ENCODE peak calls at places on chromosomes 6 and 20, in six cellular contexts. One of them, this sample, is unnamed.

GRCh38 chr6:100138346-100139022 is 144.5 kb upstream of the MCHR2 start:
- DNase-seq in GM12878: no peak
- DNase-seq in HepG2: no peak
- DNase-seq in HCT116: no peak
- DNase-seq in K562: no peak
- DNase-seq in H1: no peak
- DNase-seq in this sample: no peak

GRCh38 chr20:9515761-9516657 is 1.6 kb downstream of the LAMP5 start:
- DNase-seq in GM12878: no peak
- DNase-seq in HepG2: no peak
- DNase-seq in HCT116: peak; percentile 10
- DNase-seq in K562: no peak
- DNase-seq in H1: no peak
- DNase-seq in this sample: no peak

GRCh38 chr6:168908887-168909286 is 344.8 kb downstream of the THBS2 start:
- DNase-seq in GM12878: no peak
- DNase-seq in HepG2: no peak
- DNase-seq in HCT116: no peak
- DNase-seq in K562: no peak
- DNase-seq in H1: no peak
- DNase-seq in this sample: peak; percentile 26

GRCh38 chr20:2093200-2093781 is 8.3 kb upstream of the STK35 start:
- DNase-seq in GM12878: no peak
- DNase-seq in HepG2: peak; percentile 50
- DNase-seq in HCT116: peak; percentile 46
- DNase-seq in K562: no peak
- DNase-seq in H1: no peak
- DNase-seq in this sample: no peak

GRCh38 chr6:54846857-54847721 is 518 bp downstream of the FAM83B start:
- DNase-seq in GM12878: no peak
- DNase-seq in HepG2: no peak
- DNase-seq in HCT116: no peak
- DNase-seq in K562: no peak
- DNase-seq in H1: no peak
- DNase-seq in this sample: peak; percentile 52

GRCh38 chr6:42720739-42721138 is 1.7 kb downstream of the PRPH2 start:
- DNase-seq in GM12878: no peak
- DNase-seq in HepG2: no peak
- DNase-seq in HCT116: no peak
- DNase-seq in K562: no peak
- DNase-seq in H1: no peak
- DNase-seq in this sample: no peak

GRCh38 chr6:115982453-115982852 is 78.2 kb downstream of the FRK start:
- DNase-seq in GM12878: no peak
- DNase-seq in HepG2: peak; percentile 75
- DNase-seq in HCT116: no peak
- DNase-seq in K562: no peak
- DNase-seq in H1: no peak
- DNase-seq in this sample: no peak

GRCh38 chr6:42338573-42339218 is 113.0 kb downstream of the TRERF1 start:
- DNase-seq in GM12878: no peak
- DNase-seq in HepG2: no peak
- DNase-seq in HCT116: peak; percentile 83
- DNase-seq in K562: no peak
- DNase-seq in H1: no peak
- DNase-seq in this sample: no peak

GRCh38 chr20:53080969-53081871 is 109.1 kb downstream of the TSHZ2 start:
- DNase-seq in GM12878: no peak
- DNase-seq in HepG2: peak; percentile 99
- DNase-seq in HCT116: no peak
- DNase-seq in K562: no peak
- DNase-seq in H1: peak; percentile 7
- DNase-seq in this sample: peak; percentile 84

GRCh38 chr20:20492521-20493334 is 124.8 kb downstream of the INSM1 start:
- DNase-seq in GM12878: no peak
- DNase-seq in HepG2: no peak
- DNase-seq in HCT116: no peak
- DNase-seq in K562: no peak
- DNase-seq in H1: no peak
- DNase-seq in this sample: no peak

GRCh38 chr6:41966961-41967311 is 25.3 kb upstream of the CCND3 start:
- DNase-seq in GM12878: no peak
- DNase-seq in HepG2: peak; percentile 84
- DNase-seq in HCT116: peak; percentile 80
- DNase-seq in K562: peak; percentile 82
- DNase-seq in H1: no peak
- DNase-seq in this sample: no peak

GRCh38 chr6:455006-455585 is 63.5 kb downstream of the IRF4 start:
- DNase-seq in GM12878: no peak
- DNase-seq in HepG2: no peak
- DNase-seq in HCT116: no peak
- DNase-seq in K562: no peak
- DNase-seq in H1: no peak
- DNase-seq in this sample: no peak

GRCh38 chr6:30767158-30767943 is 23.0 kb upstream of the IER3 start:
- DNase-seq in GM12878: peak; percentile 75
- DNase-seq in HepG2: no peak
- DNase-seq in HCT116: no peak
- DNase-seq in K562: peak; percentile 53
- DNase-seq in H1: no peak
- DNase-seq in this sample: no peak

DNA sequence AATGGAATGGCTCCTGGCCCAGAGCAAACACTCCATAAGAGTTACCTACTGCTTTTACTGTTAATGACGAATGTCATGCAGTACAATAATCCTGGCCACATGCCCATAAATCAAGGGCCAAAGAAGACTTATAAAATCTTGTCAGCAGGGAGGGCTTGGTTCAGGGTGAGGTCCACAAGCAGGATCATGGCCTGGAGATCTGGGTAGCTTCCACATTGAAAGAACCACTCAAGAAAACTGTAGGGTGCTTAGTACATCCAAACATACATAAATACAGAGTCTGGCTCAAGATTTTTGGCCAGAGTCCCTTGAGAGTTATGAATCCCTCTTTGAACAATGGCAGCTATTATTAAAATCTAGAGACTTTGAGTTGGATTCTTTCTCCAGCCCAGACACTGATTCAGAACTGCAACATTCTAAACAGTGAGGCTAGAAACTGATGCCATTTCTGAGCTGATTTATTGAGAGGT is 188.7 kb downstream of the CDC5L start:
- DNase-seq in GM12878: no peak
- DNase-seq in HepG2: no peak
- DNase-seq in HCT116: no peak
- DNase-seq in K562: no peak
- DNase-seq in H1: no peak
- DNase-seq in this sample: no peak
- TF ChIP-seq JUND in GM12878: no peak
- TF ChIP-seq JUND in HepG2: no peak
- TF ChIP-seq JUND in HCT116: no peak
- TF ChIP-seq JUND in K562: no peak
- TF ChIP-seq JUND in H1: no peak
- TF ChIP-seq JUND in this sample: no peak

DNA sequence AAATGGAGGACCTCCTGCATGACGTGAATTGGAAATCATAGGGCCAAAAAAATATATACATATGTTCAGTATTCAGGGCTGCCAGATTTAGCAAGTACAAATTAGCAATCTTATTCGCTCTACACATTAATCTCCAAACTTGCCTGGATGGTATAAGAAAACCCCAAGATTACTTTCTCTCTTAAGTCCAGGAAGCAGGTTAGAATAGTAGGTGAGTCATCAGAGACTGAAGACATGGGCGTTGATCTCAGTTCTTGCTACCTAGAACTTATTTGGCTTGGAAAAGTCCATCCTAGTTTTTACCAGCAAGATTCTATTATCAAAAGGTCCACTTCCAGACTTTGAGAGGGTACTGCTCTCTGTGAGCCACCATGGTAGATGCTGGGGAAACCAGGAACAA is 47.4 kb downstream of the GPR63 start:
- DNase-seq in GM12878: no peak
- DNase-seq in HepG2: no peak
- DNase-seq in HCT116: no peak
- DNase-seq in K562: no peak
- DNase-seq in H1: no peak
- DNase-seq in this sample: no peak
- TF ChIP-seq JUND in GM12878: no peak
- TF ChIP-seq JUND in HepG2: no peak
- TF ChIP-seq JUND in HCT116: no peak
- TF ChIP-seq JUND in K562: no peak
- TF ChIP-seq JUND in H1: no peak
- TF ChIP-seq JUND in this sample: no peak

DNA sequence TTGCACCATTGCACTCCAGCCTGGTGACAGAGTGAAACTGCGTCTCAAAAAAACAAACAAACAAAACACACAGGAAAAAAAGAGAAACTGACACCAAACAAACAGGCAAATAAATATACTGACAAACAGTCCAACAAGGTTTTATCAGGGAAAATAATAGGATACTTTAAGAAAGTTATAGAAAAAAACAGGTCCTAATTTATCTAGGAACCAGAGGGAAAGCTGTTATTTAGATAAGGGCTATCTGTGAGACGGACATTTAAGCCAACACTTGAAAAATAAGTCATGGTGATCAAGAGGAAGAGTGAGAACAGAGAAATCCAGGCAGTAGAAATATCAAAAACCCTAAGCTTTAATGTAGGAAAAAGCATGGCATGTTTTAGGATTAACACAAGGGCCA is 68.9 kb downstream of the FAM217A start:
- DNase-seq in GM12878: no peak
- DNase-seq in HepG2: no peak
- DNase-seq in HCT116: no peak
- DNase-seq in K562: no peak
- DNase-seq in H1: no peak
- DNase-seq in this sample: no peak
- TF ChIP-seq JUND in GM12878: no peak
- TF ChIP-seq JUND in HepG2: no peak
- TF ChIP-seq JUND in HCT116: no peak
- TF ChIP-seq JUND in K562: no peak
- TF ChIP-seq JUND in H1: no peak
- TF ChIP-seq JUND in this sample: no peak

GRCh38 chr6:155269765-155270164 is 6.0 kb downstream of the CLDN20 start:
- DNase-seq in GM12878: no peak
- DNase-seq in HepG2: no peak
- DNase-seq in HCT116: no peak
- DNase-seq in K562: no peak
- DNase-seq in H1: no peak
- DNase-seq in this sample: no peak
- TF ChIP-seq JUND in GM12878: no peak
- TF ChIP-seq JUND in HepG2: no peak
- TF ChIP-seq JUND in HCT116: no peak
- TF ChIP-seq JUND in K562: no peak
- TF ChIP-seq JUND in H1: no peak
- TF ChIP-seq JUND in this sample: no peak

GRCh38 chr6:45196121-45196520 is 132.0 kb upstream of the RUNX2 start:
- DNase-seq in GM12878: no peak
- DNase-seq in HepG2: no peak
- DNase-seq in HCT116: no peak
- DNase-seq in K562: no peak
- DNase-seq in H1: no peak
- DNase-seq in this sample: no peak
- TF ChIP-seq JUND in GM12878: no peak
- TF ChIP-seq JUND in HepG2: no peak
- TF ChIP-seq JUND in HCT116: no peak
- TF ChIP-seq JUND in K562: no peak
- TF ChIP-seq JUND in H1: no peak
- TF ChIP-seq JUND in this sample: no peak

DNA sequence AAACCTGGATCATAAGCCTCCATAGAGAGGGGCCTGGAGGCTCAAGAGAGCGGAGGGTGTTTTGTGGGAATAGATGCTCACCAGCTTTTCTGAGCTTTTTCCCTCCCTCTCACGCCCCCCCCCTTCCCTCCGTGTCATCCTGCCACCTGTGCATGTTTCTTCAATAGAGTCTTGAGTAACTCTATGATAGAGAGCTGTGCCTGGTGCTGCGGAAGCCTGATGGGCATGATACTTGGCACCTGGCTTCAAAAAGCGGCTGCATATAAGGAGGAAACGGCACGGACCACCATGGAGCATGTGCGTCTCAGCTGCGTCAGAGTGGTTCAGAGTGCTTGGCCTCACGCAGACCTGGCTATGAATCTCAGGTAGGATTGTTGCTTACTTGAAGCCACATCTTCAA is 198.9 kb downstream of the CDH4 start:
- DNase-seq in GM12878: no peak
- DNase-seq in HepG2: no peak
- DNase-seq in HCT116: no peak
- DNase-seq in K562: no peak
- DNase-seq in H1: no peak
- DNase-seq in this sample: no peak
- TF ChIP-seq JUND in GM12878: no peak
- TF ChIP-seq JUND in HepG2: no peak
- TF ChIP-seq JUND in HCT116: no peak
- TF ChIP-seq JUND in K562: no peak
- TF ChIP-seq JUND in H1: no peak
- TF ChIP-seq JUND in this sample: no peak

DNA sequence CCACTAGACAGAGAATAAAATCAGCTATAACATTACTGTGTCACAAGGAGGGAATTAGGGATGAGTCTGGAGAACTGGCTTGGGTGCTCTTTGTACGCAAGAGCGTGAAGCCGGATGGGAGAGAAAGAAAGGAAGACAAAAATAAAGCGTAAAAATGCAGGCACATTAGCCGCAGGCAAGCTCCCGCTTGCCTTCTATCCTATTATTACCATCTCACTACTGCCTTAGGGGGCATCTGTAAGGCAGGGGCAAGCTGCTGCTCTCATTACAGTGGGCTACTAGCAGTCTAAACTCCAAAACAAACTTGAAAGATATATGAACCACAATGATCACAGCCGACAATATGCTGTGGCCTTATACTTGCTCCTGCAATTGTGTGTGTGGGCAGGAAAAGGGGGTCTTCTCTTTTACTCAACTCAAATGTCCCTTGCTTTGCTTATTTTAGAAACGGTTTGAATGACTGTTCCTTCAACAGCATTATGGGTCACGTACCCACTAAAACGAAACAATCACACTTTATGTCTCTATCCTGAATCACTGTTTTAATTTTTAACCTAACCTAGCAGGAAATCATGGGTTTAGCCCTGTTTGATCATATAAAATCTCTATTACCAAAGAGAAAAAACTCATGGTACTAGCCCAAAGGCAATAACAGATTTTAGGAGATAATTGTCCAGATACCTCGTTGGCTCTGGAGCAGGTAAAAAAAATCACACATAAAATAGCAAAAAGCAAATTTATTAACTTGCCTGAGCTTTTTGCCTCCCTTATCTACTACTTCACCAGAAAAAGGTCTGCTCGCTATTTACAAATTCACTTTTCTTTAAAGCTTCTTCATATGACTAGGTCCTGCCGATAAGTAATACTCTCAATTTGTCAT is 82.1 kb downstream of the GJA10 start:
- DNase-seq in GM12878: no peak
- DNase-seq in HepG2: no peak
- DNase-seq in HCT116: no peak
- DNase-seq in K562: no peak
- DNase-seq in H1: no peak
- DNase-seq in this sample: no peak
- TF ChIP-seq JUND in GM12878: no peak
- TF ChIP-seq JUND in HepG2: no peak
- TF ChIP-seq JUND in HCT116: no peak
- TF ChIP-seq JUND in K562: no peak
- TF ChIP-seq JUND in H1: no peak
- TF ChIP-seq JUND in this sample: no peak

This sample was measured in T47D.